ENCODE peak calls at places on chromosomes 13 and 19, in seven cellular contexts. One of them, this sample, is unnamed.

GRCh38 chr19:32674153-32674958 is 624 bp downstream of the ANKRD27 start:
- DNase-seq in foreskin fibroblast: peak
- DNase-seq in spleen: peak
- DNase-seq in pancreas: no peak
- DNase-seq in Panc1: no peak
- DNase-seq in epithelial cell of esophagus: no peak
- DNase-seq in HFF-Myc: no peak
- DNase-seq in this sample: no peak

GRCh38 chr19:42252365-42253244 is 2.3 kb downstream of the ERF start:
- DNase-seq in HFF-Myc: no peak
- DNase-seq in epithelial cell of esophagus: peak
- DNase-seq in spleen: peak
- DNase-seq in Panc1: no peak
- DNase-seq in pancreas: no peak
- DNase-seq in foreskin fibroblast: peak
- DNase-seq in this sample: peak

GRCh38 chr19:13463296-13463695 is 43.0 kb downstream of the CACNA1A start:
- DNase-seq in epithelial cell of esophagus: peak
- DNase-seq in foreskin fibroblast: peak
- DNase-seq in spleen: no peak
- DNase-seq in HFF-Myc: no peak
- DNase-seq in pancreas: no peak
- DNase-seq in Panc1: no peak
- DNase-seq in this sample: peak

GRCh38 chr13:110306960-110307696 is at the start of the genes COL4A1 and COL4A2:
- DNase-seq in spleen: no peak
- DNase-seq in pancreas: no peak
- DNase-seq in HFF-Myc: no peak
- DNase-seq in Panc1: no peak
- DNase-seq in foreskin fibroblast: peak
- DNase-seq in epithelial cell of esophagus: peak
- DNase-seq in this sample: peak

GRCh38 chr13:24272452-24273161 is 36.8 kb upstream of the C1QTNF9 start:
- DNase-seq in pancreas: no peak
- DNase-seq in spleen: peak
- DNase-seq in Panc1: no peak
- DNase-seq in epithelial cell of esophagus: peak
- DNase-seq in HFF-Myc: no peak
- DNase-seq in foreskin fibroblast: no peak
- DNase-seq in this sample: no peak

GRCh38 chr13:100361504-100361903 is 227.1 kb downstream of the GGACT start:
- DNase-seq in Panc1: no peak
- DNase-seq in spleen: no peak
- DNase-seq in pancreas: no peak
- DNase-seq in foreskin fibroblast: peak
- DNase-seq in HFF-Myc: no peak
- DNase-seq in epithelial cell of esophagus: peak
- DNase-seq in this sample: peak

GRCh38 chr13:44934724-44935123 is 54.5 kb downstream of the NUFIP1 start:
- DNase-seq in pancreas: no peak
- DNase-seq in foreskin fibroblast: peak
- DNase-seq in HFF-Myc: no peak
- DNase-seq in epithelial cell of esophagus: peak
- DNase-seq in spleen: no peak
- DNase-seq in Panc1: no peak
- DNase-seq in this sample: peak

GRCh38 chr19:50238043-50238442 is 34.6 kb downstream of the MYH14 start:
- DNase-seq in foreskin fibroblast: no peak
- DNase-seq in spleen: no peak
- DNase-seq in pancreas: no peak
- DNase-seq in Panc1: no peak
- DNase-seq in HFF-Myc: no peak
- DNase-seq in epithelial cell of esophagus: no peak
- DNase-seq in this sample: no peak

GRCh38 chr13:35810286-35810685 is 320.9 kb downstream of the DCLK1 start:
- DNase-seq in spleen: no peak
- DNase-seq in foreskin fibroblast: no peak
- DNase-seq in HFF-Myc: no peak
- DNase-seq in pancreas: no peak
- DNase-seq in Panc1: no peak
- DNase-seq in epithelial cell of esophagus: no peak
- DNase-seq in this sample: no peak

GRCh38 chr13:33480561-33480960 is 195.0 kb upstream of the STARD13 start:
- DNase-seq in Panc1: no peak
- DNase-seq in spleen: no peak
- DNase-seq in foreskin fibroblast: peak
- DNase-seq in HFF-Myc: no peak
- DNase-seq in epithelial cell of esophagus: no peak
- DNase-seq in pancreas: no peak
- DNase-seq in this sample: peak

GRCh38 chr19:54937926-54938325 is 9.4 kb downstream of the NLRP7 start:
- DNase-seq in foreskin fibroblast: no peak
- DNase-seq in epithelial cell of esophagus: no peak
- DNase-seq in HFF-Myc: no peak
- DNase-seq in Panc1: no peak
- DNase-seq in spleen: no peak
- DNase-seq in pancreas: no peak
- DNase-seq in this sample: no peak

GRCh38 chr19:46372901-46373572 is 26.1 kb downstream of the PPP5C start:
- DNase-seq in Panc1: no peak
- DNase-seq in foreskin fibroblast: peak
- DNase-seq in spleen: no peak
- DNase-seq in pancreas: no peak
- DNase-seq in epithelial cell of esophagus: peak
- DNase-seq in HFF-Myc: no peak
- DNase-seq in this sample: peak

GRCh38 chr19:46371371-46371901 is 24.5 kb downstream of the PPP5C start:
- DNase-seq in epithelial cell of esophagus: peak
- DNase-seq in foreskin fibroblast: peak
- DNase-seq in spleen: no peak
- DNase-seq in HFF-Myc: no peak
- DNase-seq in pancreas: no peak
- DNase-seq in Panc1: no peak
- DNase-seq in this sample: no peak

GRCh38 chr19:46376241-46377153 is 29.6 kb downstream of the PPP5C start:
- DNase-seq in foreskin fibroblast: no peak
- DNase-seq in pancreas: no peak
- DNase-seq in epithelial cell of esophagus: no peak
- DNase-seq in HFF-Myc: no peak
- DNase-seq in spleen: no peak
- DNase-seq in Panc1: no peak
- DNase-seq in this sample: no peak

GRCh38 chr19:46374526-46375475 is 27.9 kb downstream of the PPP5C start:
- DNase-seq in pancreas: no peak
- DNase-seq in epithelial cell of esophagus: no peak
- DNase-seq in HFF-Myc: no peak
- DNase-seq in spleen: no peak
- DNase-seq in Panc1: no peak
- DNase-seq in foreskin fibroblast: no peak
- DNase-seq in this sample: no peak

GRCh38 chr19:46373573-46374359 is 26.9 kb downstream of the PPP5C start:
- DNase-seq in epithelial cell of esophagus: peak
- DNase-seq in Panc1: no peak
- DNase-seq in foreskin fibroblast: peak
- DNase-seq in spleen: no peak
- DNase-seq in pancreas: peak
- DNase-seq in HFF-Myc: no peak
- DNase-seq in this sample: peak
- TF ChIP-seq CTCF in epithelial cell of esophagus: peak
- TF ChIP-seq CTCF in Panc1: no peak
- TF ChIP-seq CTCF in foreskin fibroblast: no peak
- TF ChIP-seq CTCF in spleen: no peak
- TF ChIP-seq CTCF in pancreas: no peak
- TF ChIP-seq CTCF in HFF-Myc: no peak
- TF ChIP-seq CTCF in this sample: no peak

GRCh38 chr19:4060621-4061177 is 6.0 kb downstream of the ZBTB7A start:
- DNase-seq in pancreas: peak
- DNase-seq in foreskin fibroblast: no peak
- DNase-seq in Panc1: no peak
- DNase-seq in epithelial cell of esophagus: no peak
- DNase-seq in spleen: peak
- DNase-seq in HFF-Myc: no peak
- DNase-seq in this sample: no peak

GRCh38 chr19:4059493-4059880 is 7.2 kb downstream of the ZBTB7A start:
- DNase-seq in foreskin fibroblast: no peak
- DNase-seq in epithelial cell of esophagus: no peak
- DNase-seq in Panc1: no peak
- DNase-seq in spleen: no peak
- DNase-seq in pancreas: no peak
- DNase-seq in HFF-Myc: no peak
- DNase-seq in this sample: no peak

GRCh38 chr19:4059931-4060620 is 6.6 kb downstream of the ZBTB7A start:
- DNase-seq in HFF-Myc: no peak
- DNase-seq in spleen: peak
- DNase-seq in foreskin fibroblast: no peak
- DNase-seq in epithelial cell of esophagus: peak
- DNase-seq in Panc1: no peak
- DNase-seq in pancreas: no peak
- DNase-seq in this sample: peak

GRCh38 chr19:4058696-4059492 is 7.8 kb downstream of the ZBTB7A start:
- DNase-seq in Panc1: no peak
- DNase-seq in epithelial cell of esophagus: no peak
- DNase-seq in HFF-Myc: no peak
- DNase-seq in spleen: peak
- DNase-seq in foreskin fibroblast: no peak
- DNase-seq in pancreas: no peak
- DNase-seq in this sample: no peak

DNA sequence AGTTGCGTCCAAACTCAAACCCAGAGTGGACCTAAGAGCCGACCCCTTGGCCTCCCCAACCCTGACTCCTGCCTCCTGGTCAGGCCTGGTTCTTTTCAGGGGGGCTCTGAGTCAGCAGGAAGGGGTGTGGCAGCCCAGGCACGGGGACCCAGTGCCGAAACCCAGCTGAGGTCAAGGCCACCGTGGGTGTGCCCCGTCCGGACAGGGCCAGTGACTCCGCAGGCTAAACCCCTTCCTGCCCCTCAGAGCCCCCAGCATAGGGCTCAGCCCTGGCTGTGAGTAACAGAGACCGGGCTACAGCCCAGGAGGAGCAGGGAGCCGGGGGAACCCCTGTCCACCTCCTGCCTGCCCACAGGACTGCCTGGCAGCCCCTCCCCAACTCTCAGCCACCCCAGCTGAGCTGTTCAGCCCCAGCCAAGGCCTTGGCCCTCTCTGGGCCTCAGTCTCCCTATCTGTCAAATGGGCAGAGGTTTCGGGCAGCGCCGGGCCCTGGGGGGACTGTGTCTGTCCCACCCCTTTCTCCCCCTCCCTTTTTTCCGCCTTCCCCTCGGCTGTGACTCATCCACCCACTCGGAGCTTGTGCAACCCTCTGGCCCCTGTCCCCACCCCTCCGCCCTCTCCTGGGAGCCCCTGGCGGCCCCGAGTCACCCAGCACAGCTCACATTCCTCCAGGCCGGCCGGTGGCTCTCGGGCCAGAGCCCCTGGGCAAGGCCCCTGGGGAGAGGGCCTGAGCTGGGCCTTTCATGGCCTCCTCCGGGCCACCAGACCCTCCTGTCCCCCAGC is 8.6 kb downstream of the ZBTB7A start:
- DNase-seq in foreskin fibroblast: peak
- DNase-seq in HFF-Myc: peak
- DNase-seq in pancreas: peak
- DNase-seq in Panc1: no peak
- DNase-seq in epithelial cell of esophagus: peak
- DNase-seq in spleen: peak
- DNase-seq in this sample: peak
- H3K4me3 ChIP-seq in foreskin fibroblast: peak
- H3K4me3 ChIP-seq in HFF-Myc: peak
- H3K4me3 ChIP-seq in pancreas: no peak
- H3K4me3 ChIP-seq in Panc1: no peak
- H3K4me3 ChIP-seq in epithelial cell of esophagus: peak
- H3K4me3 ChIP-seq in spleen: peak
- H3K4me3 ChIP-seq in this sample: peak

GRCh38 chr13:48400820-48401219 is 12.1 kb downstream of the LPAR6 start:
- DNase-seq in epithelial cell of esophagus: peak
- DNase-seq in spleen: no peak
- DNase-seq in HFF-Myc: peak
- DNase-seq in Panc1: no peak
- DNase-seq in pancreas: no peak
- DNase-seq in foreskin fibroblast: peak
- DNase-seq in this sample: peak
- TF ChIP-seq CTCF in epithelial cell of esophagus: no peak
- TF ChIP-seq CTCF in spleen: no peak
- TF ChIP-seq CTCF in HFF-Myc: no peak
- TF ChIP-seq CTCF in Panc1: no peak
- TF ChIP-seq CTCF in pancreas: no peak
- TF ChIP-seq CTCF in foreskin fibroblast: no peak
- TF ChIP-seq CTCF in this sample: no peak

GRCh38 chr13:113393226-113393571 is 29.3 kb upstream of the GRTP1 start:
- DNase-seq in epithelial cell of esophagus: no peak
- DNase-seq in pancreas: no peak
- DNase-seq in HFF-Myc: no peak
- DNase-seq in Panc1: no peak
- DNase-seq in spleen: no peak
- DNase-seq in foreskin fibroblast: no peak
- DNase-seq in this sample: no peak
- H3K4me3 ChIP-seq in epithelial cell of esophagus: peak
- H3K4me3 ChIP-seq in pancreas: no peak
- H3K4me3 ChIP-seq in HFF-Myc: peak
- H3K4me3 ChIP-seq in Panc1: peak
- H3K4me3 ChIP-seq in spleen: peak
- H3K4me3 ChIP-seq in foreskin fibroblast: peak
- H3K4me3 ChIP-seq in this sample: peak

GRCh38 chr19:29741776-29742175 is 26.7 kb upstream of the C19orf12 start:
- DNase-seq in Panc1: no peak
- DNase-seq in pancreas: no peak
- DNase-seq in epithelial cell of esophagus: no peak
- DNase-seq in spleen: no peak
- DNase-seq in foreskin fibroblast: no peak
- DNase-seq in HFF-Myc: no peak
- DNase-seq in this sample: no peak

GRCh38 chr19:29743681-29744080 is 28.6 kb upstream of the C19orf12 start:
- DNase-seq in foreskin fibroblast: no peak
- DNase-seq in pancreas: no peak
- DNase-seq in epithelial cell of esophagus: no peak
- DNase-seq in Panc1: no peak
- DNase-seq in spleen: no peak
- DNase-seq in HFF-Myc: no peak
- DNase-seq in this sample: no peak

GRCh38 chr19:29741226-29741625 is 26.2 kb upstream of the C19orf12 start:
- DNase-seq in epithelial cell of esophagus: no peak
- DNase-seq in foreskin fibroblast: no peak
- DNase-seq in Panc1: no peak
- DNase-seq in pancreas: no peak
- DNase-seq in HFF-Myc: no peak
- DNase-seq in spleen: no peak
- DNase-seq in this sample: no peak

GRCh38 chr19:29748996-29749395 is 33.9 kb upstream of the C19orf12 start:
- DNase-seq in spleen: no peak
- DNase-seq in foreskin fibroblast: no peak
- DNase-seq in pancreas: no peak
- DNase-seq in HFF-Myc: no peak
- DNase-seq in Panc1: no peak
- DNase-seq in epithelial cell of esophagus: no peak
- DNase-seq in this sample: no peak

DNA sequence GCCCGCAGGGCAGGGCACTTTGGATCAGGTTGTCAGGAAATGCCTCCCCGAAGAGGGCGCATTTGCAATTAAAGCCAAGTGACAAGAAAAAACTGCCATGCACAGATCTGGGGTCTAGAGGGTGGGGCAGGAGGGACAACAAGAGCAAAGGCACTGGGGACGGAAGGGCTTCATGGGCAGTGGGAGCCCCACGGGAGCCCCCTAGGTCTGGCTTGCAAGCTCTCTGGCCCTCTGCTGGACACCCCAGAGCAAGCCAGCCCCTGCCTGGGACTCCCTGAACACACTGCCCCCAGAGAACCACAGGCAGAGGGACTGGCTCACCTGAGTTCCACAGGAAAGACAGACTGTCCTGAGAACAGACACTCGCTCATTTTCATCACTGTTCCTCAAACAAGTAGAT is 30.2 kb upstream of the C19orf12 start:
- DNase-seq in Panc1: no peak
- DNase-seq in spleen: peak
- DNase-seq in foreskin fibroblast: peak
- DNase-seq in HFF-Myc: no peak
- DNase-seq in pancreas: no peak
- DNase-seq in epithelial cell of esophagus: no peak
- DNase-seq in this sample: no peak
- TF ChIP-seq CTCF in Panc1: no peak
- TF ChIP-seq CTCF in spleen: no peak
- TF ChIP-seq CTCF in foreskin fibroblast: peak
- TF ChIP-seq CTCF in HFF-Myc: peak
- TF ChIP-seq CTCF in pancreas: no peak
- TF ChIP-seq CTCF in epithelial cell of esophagus: no peak
- TF ChIP-seq CTCF in this sample: peak